ENCODE peak calls at places on chromosome 22, in nine cellular contexts. One of them, this sample, is unnamed.

GRCh38 chr22:48155446-48155845 is 1393.0 kb downstream of the TBC1D22A start:
- DNase-seq in GM06990: no peak
- DNase-seq in activated naive CD8-positive, alpha-beta T cell treated with anti-CD3 and anti-CD28 coated beads, Interleukin-2, amount 50 U/mL, for 24 hours: no peak
- DNase-seq in ureter: no peak
- DNase-seq in stimulated activated CD8-positive, alpha-beta memory T cell treated with anti-CD3 and anti-CD28 coated beads, Interleukin-15, amount 100 ng/mL, for 24 hours: no peak
- DNase-seq in activated T-cell treated with anti-CD3 and anti-CD28 coated beads for 48 hours: no peak
- DNase-seq in germinal center: no peak
- DNase-seq in smooth muscle cell of the brain vasculature: no peak
- DNase-seq in T-helper 2 cell: no peak
- DNase-seq in this sample: no peak

GRCh38 chr22:23828800-23829680 is 9.8 kb downstream of the DERL3 start:
- DNase-seq in activated T-cell treated with anti-CD3 and anti-CD28 coated beads for 48 hours: no peak
- DNase-seq in ureter: no peak
- DNase-seq in GM06990: no peak
- DNase-seq in germinal center: no peak
- DNase-seq in stimulated activated CD8-positive, alpha-beta memory T cell treated with anti-CD3 and anti-CD28 coated beads, Interleukin-15, amount 100 ng/mL, for 24 hours: no peak
- DNase-seq in T-helper 2 cell: no peak
- DNase-seq in activated naive CD8-positive, alpha-beta T cell treated with anti-CD3 and anti-CD28 coated beads, Interleukin-2, amount 50 U/mL, for 24 hours: no peak
- DNase-seq in smooth muscle cell of the brain vasculature: no peak
- DNase-seq in this sample: no peak

GRCh38 chr22:50612715-50613221 is 12.2 kb downstream of the MAPK8IP2 start:
- DNase-seq in activated T-cell treated with anti-CD3 and anti-CD28 coated beads for 48 hours: no peak
- DNase-seq in stimulated activated CD8-positive, alpha-beta memory T cell treated with anti-CD3 and anti-CD28 coated beads, Interleukin-15, amount 100 ng/mL, for 24 hours: no peak
- DNase-seq in T-helper 2 cell: no peak
- DNase-seq in ureter: no peak
- DNase-seq in smooth muscle cell of the brain vasculature: no peak
- DNase-seq in activated naive CD8-positive, alpha-beta T cell treated with anti-CD3 and anti-CD28 coated beads, Interleukin-2, amount 50 U/mL, for 24 hours: no peak
- DNase-seq in germinal center: peak
- DNase-seq in GM06990: no peak
- DNase-seq in this sample: no peak

GRCh38 chr22:44063462-44064371 is 39.6 kb downstream of the PARVB start:
- DNase-seq in T-helper 2 cell: no peak
- DNase-seq in germinal center: no peak
- DNase-seq in activated T-cell treated with anti-CD3 and anti-CD28 coated beads for 48 hours: no peak
- DNase-seq in activated naive CD8-positive, alpha-beta T cell treated with anti-CD3 and anti-CD28 coated beads, Interleukin-2, amount 50 U/mL, for 24 hours: no peak
- DNase-seq in stimulated activated CD8-positive, alpha-beta memory T cell treated with anti-CD3 and anti-CD28 coated beads, Interleukin-15, amount 100 ng/mL, for 24 hours: no peak
- DNase-seq in smooth muscle cell of the brain vasculature: no peak
- DNase-seq in ureter: no peak
- DNase-seq in GM06990: peak
- DNase-seq in this sample: no peak

GRCh38 chr22:19730662-19731360 is 7.5 kb downstream of the GP1BB start:
- DNase-seq in GM06990: peak
- DNase-seq in germinal center: peak
- DNase-seq in ureter: peak
- DNase-seq in stimulated activated CD8-positive, alpha-beta memory T cell treated with anti-CD3 and anti-CD28 coated beads, Interleukin-15, amount 100 ng/mL, for 24 hours: peak
- DNase-seq in smooth muscle cell of the brain vasculature: peak
- DNase-seq in activated T-cell treated with anti-CD3 and anti-CD28 coated beads for 48 hours: peak
- DNase-seq in T-helper 2 cell: peak
- DNase-seq in activated naive CD8-positive, alpha-beta T cell treated with anti-CD3 and anti-CD28 coated beads, Interleukin-2, amount 50 U/mL, for 24 hours: peak
- DNase-seq in this sample: peak

GRCh38 chr22:46351767-46352166 is 16.3 kb downstream of the TRMU start:
- DNase-seq in ureter: no peak
- DNase-seq in smooth muscle cell of the brain vasculature: no peak
- DNase-seq in stimulated activated CD8-positive, alpha-beta memory T cell treated with anti-CD3 and anti-CD28 coated beads, Interleukin-15, amount 100 ng/mL, for 24 hours: no peak
- DNase-seq in T-helper 2 cell: no peak
- DNase-seq in activated naive CD8-positive, alpha-beta T cell treated with anti-CD3 and anti-CD28 coated beads, Interleukin-2, amount 50 U/mL, for 24 hours: no peak
- DNase-seq in GM06990: no peak
- DNase-seq in activated T-cell treated with anti-CD3 and anti-CD28 coated beads for 48 hours: no peak
- DNase-seq in germinal center: no peak
- DNase-seq in this sample: no peak

GRCh38 chr22:49995413-49996191 is 17.0 kb downstream of the IL17REL start:
- DNase-seq in stimulated activated CD8-positive, alpha-beta memory T cell treated with anti-CD3 and anti-CD28 coated beads, Interleukin-15, amount 100 ng/mL, for 24 hours: no peak
- DNase-seq in T-helper 2 cell: no peak
- DNase-seq in ureter: no peak
- DNase-seq in smooth muscle cell of the brain vasculature: no peak
- DNase-seq in activated T-cell treated with anti-CD3 and anti-CD28 coated beads for 48 hours: no peak
- DNase-seq in activated naive CD8-positive, alpha-beta T cell treated with anti-CD3 and anti-CD28 coated beads, Interleukin-2, amount 50 U/mL, for 24 hours: no peak
- DNase-seq in germinal center: no peak
- DNase-seq in GM06990: no peak
- DNase-seq in this sample: no peak

GRCh38 chr22:49235463-49236300 is 592.0 kb downstream of the BRD1 start:
- DNase-seq in GM06990: no peak
- DNase-seq in germinal center: no peak
- DNase-seq in ureter: no peak
- DNase-seq in activated naive CD8-positive, alpha-beta T cell treated with anti-CD3 and anti-CD28 coated beads, Interleukin-2, amount 50 U/mL, for 24 hours: no peak
- DNase-seq in activated T-cell treated with anti-CD3 and anti-CD28 coated beads for 48 hours: no peak
- DNase-seq in stimulated activated CD8-positive, alpha-beta memory T cell treated with anti-CD3 and anti-CD28 coated beads, Interleukin-15, amount 100 ng/mL, for 24 hours: no peak
- DNase-seq in smooth muscle cell of the brain vasculature: no peak
- DNase-seq in T-helper 2 cell: no peak
- DNase-seq in this sample: no peak

GRCh38 chr22:24435323-24435645 is 7.9 kb downstream of the ADORA2A start:
- DNase-seq in smooth muscle cell of the brain vasculature: no peak
- DNase-seq in activated naive CD8-positive, alpha-beta T cell treated with anti-CD3 and anti-CD28 coated beads, Interleukin-2, amount 50 U/mL, for 24 hours: no peak
- DNase-seq in GM06990: no peak
- DNase-seq in stimulated activated CD8-positive, alpha-beta memory T cell treated with anti-CD3 and anti-CD28 coated beads, Interleukin-15, amount 100 ng/mL, for 24 hours: no peak
- DNase-seq in germinal center: no peak
- DNase-seq in ureter: no peak
- DNase-seq in T-helper 2 cell: no peak
- DNase-seq in activated T-cell treated with anti-CD3 and anti-CD28 coated beads for 48 hours: no peak
- DNase-seq in this sample: no peak

GRCh38 chr22:24772493-24773220 is 1.9 kb downstream of the PIWIL3 start:
- DNase-seq in smooth muscle cell of the brain vasculature: peak
- DNase-seq in GM06990: no peak
- DNase-seq in activated naive CD8-positive, alpha-beta T cell treated with anti-CD3 and anti-CD28 coated beads, Interleukin-2, amount 50 U/mL, for 24 hours: no peak
- DNase-seq in ureter: peak
- DNase-seq in T-helper 2 cell: no peak
- DNase-seq in germinal center: no peak
- DNase-seq in stimulated activated CD8-positive, alpha-beta memory T cell treated with anti-CD3 and anti-CD28 coated beads, Interleukin-15, amount 100 ng/mL, for 24 hours: no peak
- DNase-seq in activated T-cell treated with anti-CD3 and anti-CD28 coated beads for 48 hours: no peak
- DNase-seq in this sample: no peak

GRCh38 chr22:49461674-49462073 is 366.0 kb downstream of the BRD1 start:
- DNase-seq in GM06990: no peak
- DNase-seq in smooth muscle cell of the brain vasculature: no peak
- DNase-seq in activated naive CD8-positive, alpha-beta T cell treated with anti-CD3 and anti-CD28 coated beads, Interleukin-2, amount 50 U/mL, for 24 hours: no peak
- DNase-seq in activated T-cell treated with anti-CD3 and anti-CD28 coated beads for 48 hours: no peak
- DNase-seq in ureter: no peak
- DNase-seq in stimulated activated CD8-positive, alpha-beta memory T cell treated with anti-CD3 and anti-CD28 coated beads, Interleukin-15, amount 100 ng/mL, for 24 hours: no peak
- DNase-seq in germinal center: no peak
- DNase-seq in T-helper 2 cell: no peak
- DNase-seq in this sample: no peak

GRCh38 chr22:19407649-19408606 is 23.6 kb downstream of the HIRA start:
- DNase-seq in smooth muscle cell of the brain vasculature: no peak
- DNase-seq in activated T-cell treated with anti-CD3 and anti-CD28 coated beads for 48 hours: no peak
- DNase-seq in activated naive CD8-positive, alpha-beta T cell treated with anti-CD3 and anti-CD28 coated beads, Interleukin-2, amount 50 U/mL, for 24 hours: no peak
- DNase-seq in GM06990: no peak
- DNase-seq in T-helper 2 cell: no peak
- DNase-seq in stimulated activated CD8-positive, alpha-beta memory T cell treated with anti-CD3 and anti-CD28 coated beads, Interleukin-15, amount 100 ng/mL, for 24 hours: no peak
- DNase-seq in germinal center: no peak
- DNase-seq in ureter: no peak
- DNase-seq in this sample: no peak

GRCh38 chr22:37145415-37146385 is 4.0 kb downstream of the IL2RB start:
- DNase-seq in activated T-cell treated with anti-CD3 and anti-CD28 coated beads for 48 hours: no peak
- DNase-seq in T-helper 2 cell: no peak
- DNase-seq in smooth muscle cell of the brain vasculature: no peak
- DNase-seq in stimulated activated CD8-positive, alpha-beta memory T cell treated with anti-CD3 and anti-CD28 coated beads, Interleukin-15, amount 100 ng/mL, for 24 hours: no peak
- DNase-seq in activated naive CD8-positive, alpha-beta T cell treated with anti-CD3 and anti-CD28 coated beads, Interleukin-2, amount 50 U/mL, for 24 hours: no peak
- DNase-seq in ureter: peak
- DNase-seq in GM06990: no peak
- DNase-seq in germinal center: no peak
- DNase-seq in this sample: no peak

GRCh38 chr22:35637254-35637653 is 11.0 kb upstream of the APOL6 start:
- DNase-seq in smooth muscle cell of the brain vasculature: no peak
- DNase-seq in ureter: no peak
- DNase-seq in stimulated activated CD8-positive, alpha-beta memory T cell treated with anti-CD3 and anti-CD28 coated beads, Interleukin-15, amount 100 ng/mL, for 24 hours: no peak
- DNase-seq in GM06990: no peak
- DNase-seq in T-helper 2 cell: no peak
- DNase-seq in activated naive CD8-positive, alpha-beta T cell treated with anti-CD3 and anti-CD28 coated beads, Interleukin-2, amount 50 U/mL, for 24 hours: no peak
- DNase-seq in activated T-cell treated with anti-CD3 and anti-CD28 coated beads for 48 hours: no peak
- DNase-seq in germinal center: no peak
- DNase-seq in this sample: no peak

GRCh38 chr22:37896181-37896592 is 9.9 kb upstream of the MICALL1 start:
- DNase-seq in activated T-cell treated with anti-CD3 and anti-CD28 coated beads for 48 hours: no peak
- DNase-seq in germinal center: peak
- DNase-seq in ureter: peak
- DNase-seq in GM06990: peak
- DNase-seq in activated naive CD8-positive, alpha-beta T cell treated with anti-CD3 and anti-CD28 coated beads, Interleukin-2, amount 50 U/mL, for 24 hours: peak
- DNase-seq in T-helper 2 cell: no peak
- DNase-seq in stimulated activated CD8-positive, alpha-beta memory T cell treated with anti-CD3 and anti-CD28 coated beads, Interleukin-15, amount 100 ng/mL, for 24 hours: no peak
- DNase-seq in smooth muscle cell of the brain vasculature: no peak
- DNase-seq in this sample: no peak

GRCh38 chr22:39973656-39974055 is 13.5 kb downstream of the TMA7B start:
- DNase-seq in stimulated activated CD8-positive, alpha-beta memory T cell treated with anti-CD3 and anti-CD28 coated beads, Interleukin-15, amount 100 ng/mL, for 24 hours: no peak
- DNase-seq in activated T-cell treated with anti-CD3 and anti-CD28 coated beads for 48 hours: no peak
- DNase-seq in germinal center: no peak
- DNase-seq in T-helper 2 cell: no peak
- DNase-seq in activated naive CD8-positive, alpha-beta T cell treated with anti-CD3 and anti-CD28 coated beads, Interleukin-2, amount 50 U/mL, for 24 hours: no peak
- DNase-seq in GM06990: no peak
- DNase-seq in ureter: no peak
- DNase-seq in smooth muscle cell of the brain vasculature: no peak
- DNase-seq in this sample: no peak

GRCh38 chr22:27252282-27253049 is 549.1 kb downstream of the MN1 start:
- DNase-seq in activated naive CD8-positive, alpha-beta T cell treated with anti-CD3 and anti-CD28 coated beads, Interleukin-2, amount 50 U/mL, for 24 hours: no peak
- DNase-seq in activated T-cell treated with anti-CD3 and anti-CD28 coated beads for 48 hours: peak
- DNase-seq in smooth muscle cell of the brain vasculature: no peak
- DNase-seq in GM06990: no peak
- DNase-seq in germinal center: no peak
- DNase-seq in T-helper 2 cell: no peak
- DNase-seq in ureter: no peak
- DNase-seq in stimulated activated CD8-positive, alpha-beta memory T cell treated with anti-CD3 and anti-CD28 coated beads, Interleukin-15, amount 100 ng/mL, for 24 hours: no peak
- DNase-seq in this sample: no peak

GRCh38 chr22:24051028-24051427 is 39.9 kb downstream of the CABIN1 start:
- DNase-seq in GM06990: no peak
- DNase-seq in activated naive CD8-positive, alpha-beta T cell treated with anti-CD3 and anti-CD28 coated beads, Interleukin-2, amount 50 U/mL, for 24 hours: no peak
- DNase-seq in germinal center: no peak
- DNase-seq in activated T-cell treated with anti-CD3 and anti-CD28 coated beads for 48 hours: no peak
- DNase-seq in T-helper 2 cell: no peak
- DNase-seq in ureter: no peak
- DNase-seq in smooth muscle cell of the brain vasculature: no peak
- DNase-seq in stimulated activated CD8-positive, alpha-beta memory T cell treated with anti-CD3 and anti-CD28 coated beads, Interleukin-15, amount 100 ng/mL, for 24 hours: no peak
- DNase-seq in this sample: no peak

GRCh38 chr22:31044262-31044861 is 36.8 kb upstream of the SMTN start:
- DNase-seq in stimulated activated CD8-positive, alpha-beta memory T cell treated with anti-CD3 and anti-CD28 coated beads, Interleukin-15, amount 100 ng/mL, for 24 hours: no peak
- DNase-seq in T-helper 2 cell: no peak
- DNase-seq in activated T-cell treated with anti-CD3 and anti-CD28 coated beads for 48 hours: no peak
- DNase-seq in germinal center: no peak
- DNase-seq in smooth muscle cell of the brain vasculature: no peak
- DNase-seq in ureter: peak
- DNase-seq in activated naive CD8-positive, alpha-beta T cell treated with anti-CD3 and anti-CD28 coated beads, Interleukin-2, amount 50 U/mL, for 24 hours: no peak
- DNase-seq in GM06990: no peak
- DNase-seq in this sample: no peak

GRCh38 chr22:26109686-26110315 is 59.5 kb upstream of the SEZ6L start:
- DNase-seq in stimulated activated CD8-positive, alpha-beta memory T cell treated with anti-CD3 and anti-CD28 coated beads, Interleukin-15, amount 100 ng/mL, for 24 hours: no peak
- DNase-seq in germinal center: no peak
- DNase-seq in activated naive CD8-positive, alpha-beta T cell treated with anti-CD3 and anti-CD28 coated beads, Interleukin-2, amount 50 U/mL, for 24 hours: no peak
- DNase-seq in ureter: no peak
- DNase-seq in GM06990: no peak
- DNase-seq in activated T-cell treated with anti-CD3 and anti-CD28 coated beads for 48 hours: no peak
- DNase-seq in smooth muscle cell of the brain vasculature: no peak
- DNase-seq in T-helper 2 cell: no peak
- DNase-seq in this sample: no peak

GRCh38 chr22:23501708-23502107 is 78.4 kb downstream of the IGLL1 start:
- DNase-seq in stimulated activated CD8-positive, alpha-beta memory T cell treated with anti-CD3 and anti-CD28 coated beads, Interleukin-15, amount 100 ng/mL, for 24 hours: no peak
- DNase-seq in smooth muscle cell of the brain vasculature: no peak
- DNase-seq in T-helper 2 cell: no peak
- DNase-seq in activated T-cell treated with anti-CD3 and anti-CD28 coated beads for 48 hours: no peak
- DNase-seq in ureter: no peak
- DNase-seq in GM06990: no peak
- DNase-seq in activated naive CD8-positive, alpha-beta T cell treated with anti-CD3 and anti-CD28 coated beads, Interleukin-2, amount 50 U/mL, for 24 hours: no peak
- DNase-seq in germinal center: no peak
- DNase-seq in this sample: no peak

GRCh38 chr22:45473626-45474237 is 29.0 kb upstream of the FBLN1 start:
- DNase-seq in stimulated activated CD8-positive, alpha-beta memory T cell treated with anti-CD3 and anti-CD28 coated beads, Interleukin-15, amount 100 ng/mL, for 24 hours: no peak
- DNase-seq in ureter: no peak
- DNase-seq in T-helper 2 cell: no peak
- DNase-seq in activated naive CD8-positive, alpha-beta T cell treated with anti-CD3 and anti-CD28 coated beads, Interleukin-2, amount 50 U/mL, for 24 hours: no peak
- DNase-seq in germinal center: no peak
- DNase-seq in GM06990: no peak
- DNase-seq in smooth muscle cell of the brain vasculature: no peak
- DNase-seq in activated T-cell treated with anti-CD3 and anti-CD28 coated beads for 48 hours: no peak
- DNase-seq in this sample: no peak

GRCh38 chr22:22195265-22196017 is 49.1 kb upstream of the VPREB1 start:
- DNase-seq in germinal center: peak
- DNase-seq in T-helper 2 cell: peak
- DNase-seq in ureter: peak
- DNase-seq in GM06990: peak
- DNase-seq in activated naive CD8-positive, alpha-beta T cell treated with anti-CD3 and anti-CD28 coated beads, Interleukin-2, amount 50 U/mL, for 24 hours: peak
- DNase-seq in stimulated activated CD8-positive, alpha-beta memory T cell treated with anti-CD3 and anti-CD28 coated beads, Interleukin-15, amount 100 ng/mL, for 24 hours: peak
- DNase-seq in smooth muscle cell of the brain vasculature: no peak
- DNase-seq in activated T-cell treated with anti-CD3 and anti-CD28 coated beads for 48 hours: peak
- DNase-seq in this sample: no peak

GRCh38 chr22:19597399-19597735 is 73.2 kb upstream of the CLDN5 start:
- DNase-seq in activated naive CD8-positive, alpha-beta T cell treated with anti-CD3 and anti-CD28 coated beads, Interleukin-2, amount 50 U/mL, for 24 hours: no peak
- DNase-seq in GM06990: no peak
- DNase-seq in smooth muscle cell of the brain vasculature: no peak
- DNase-seq in stimulated activated CD8-positive, alpha-beta memory T cell treated with anti-CD3 and anti-CD28 coated beads, Interleukin-15, amount 100 ng/mL, for 24 hours: no peak
- DNase-seq in ureter: no peak
- DNase-seq in T-helper 2 cell: no peak
- DNase-seq in germinal center: peak
- DNase-seq in activated T-cell treated with anti-CD3 and anti-CD28 coated beads for 48 hours: no peak
- DNase-seq in this sample: no peak

GRCh38 chr22:29753808-29754657 is 12.8 kb downstream of the ZMAT5 start:
- DNase-seq in stimulated activated CD8-positive, alpha-beta memory T cell treated with anti-CD3 and anti-CD28 coated beads, Interleukin-15, amount 100 ng/mL, for 24 hours: no peak
- DNase-seq in smooth muscle cell of the brain vasculature: no peak
- DNase-seq in germinal center: no peak
- DNase-seq in activated naive CD8-positive, alpha-beta T cell treated with anti-CD3 and anti-CD28 coated beads, Interleukin-2, amount 50 U/mL, for 24 hours: no peak
- DNase-seq in GM06990: no peak
- DNase-seq in ureter: no peak
- DNase-seq in activated T-cell treated with anti-CD3 and anti-CD28 coated beads for 48 hours: no peak
- DNase-seq in T-helper 2 cell: no peak
- DNase-seq in this sample: no peak

GRCh38 chr22:46801826-46802607 is 39.6 kb downstream of the TBC1D22A start:
- DNase-seq in activated T-cell treated with anti-CD3 and anti-CD28 coated beads for 48 hours: no peak
- DNase-seq in ureter: no peak
- DNase-seq in germinal center: no peak
- DNase-seq in stimulated activated CD8-positive, alpha-beta memory T cell treated with anti-CD3 and anti-CD28 coated beads, Interleukin-15, amount 100 ng/mL, for 24 hours: no peak
- DNase-seq in T-helper 2 cell: no peak
- DNase-seq in GM06990: no peak
- DNase-seq in activated naive CD8-positive, alpha-beta T cell treated with anti-CD3 and anti-CD28 coated beads, Interleukin-2, amount 50 U/mL, for 24 hours: no peak
- DNase-seq in smooth muscle cell of the brain vasculature: no peak
- DNase-seq in this sample: no peak

GRCh38 chr22:21579474-21579851 is 11.9 kb downstream of the UBE2L3 start:
- DNase-seq in stimulated activated CD8-positive, alpha-beta memory T cell treated with anti-CD3 and anti-CD28 coated beads, Interleukin-15, amount 100 ng/mL, for 24 hours: no peak
- DNase-seq in ureter: no peak
- DNase-seq in activated T-cell treated with anti-CD3 and anti-CD28 coated beads for 48 hours: no peak
- DNase-seq in T-helper 2 cell: no peak
- DNase-seq in smooth muscle cell of the brain vasculature: no peak
- DNase-seq in germinal center: no peak
- DNase-seq in activated naive CD8-positive, alpha-beta T cell treated with anti-CD3 and anti-CD28 coated beads, Interleukin-2, amount 50 U/mL, for 24 hours: no peak
- DNase-seq in GM06990: no peak
- DNase-seq in this sample: no peak

GRCh38 chr22:25199726-25200520 is at the start of gene CRYBB3:
- DNase-seq in activated T-cell treated with anti-CD3 and anti-CD28 coated beads for 48 hours: no peak
- DNase-seq in ureter: no peak
- DNase-seq in germinal center: no peak
- DNase-seq in T-helper 2 cell: no peak
- DNase-seq in stimulated activated CD8-positive, alpha-beta memory T cell treated with anti-CD3 and anti-CD28 coated beads, Interleukin-15, amount 100 ng/mL, for 24 hours: no peak
- DNase-seq in smooth muscle cell of the brain vasculature: no peak
- DNase-seq in GM06990: no peak
- DNase-seq in activated naive CD8-positive, alpha-beta T cell treated with anti-CD3 and anti-CD28 coated beads, Interleukin-2, amount 50 U/mL, for 24 hours: no peak
- DNase-seq in this sample: no peak

GRCh38 chr22:30234786-30235470 is 11.6 kb downstream of the LIF start:
- DNase-seq in activated T-cell treated with anti-CD3 and anti-CD28 coated beads for 48 hours: no peak
- DNase-seq in GM06990: no peak
- DNase-seq in germinal center: no peak
- DNase-seq in T-helper 2 cell: no peak
- DNase-seq in stimulated activated CD8-positive, alpha-beta memory T cell treated with anti-CD3 and anti-CD28 coated beads, Interleukin-15, amount 100 ng/mL, for 24 hours: no peak
- DNase-seq in ureter: no peak
- DNase-seq in smooth muscle cell of the brain vasculature: no peak
- DNase-seq in activated naive CD8-positive, alpha-beta T cell treated with anti-CD3 and anti-CD28 coated beads, Interleukin-2, amount 50 U/mL, for 24 hours: no peak
- DNase-seq in this sample: no peak

GRCh38 chr22:33909075-33909458 is 11.2 kb downstream of the LARGE1 start:
- DNase-seq in stimulated activated CD8-positive, alpha-beta memory T cell treated with anti-CD3 and anti-CD28 coated beads, Interleukin-15, amount 100 ng/mL, for 24 hours: no peak
- DNase-seq in T-helper 2 cell: no peak
- DNase-seq in GM06990: no peak
- DNase-seq in activated naive CD8-positive, alpha-beta T cell treated with anti-CD3 and anti-CD28 coated beads, Interleukin-2, amount 50 U/mL, for 24 hours: no peak
- DNase-seq in smooth muscle cell of the brain vasculature: no peak
- DNase-seq in ureter: no peak
- DNase-seq in germinal center: no peak
- DNase-seq in activated T-cell treated with anti-CD3 and anti-CD28 coated beads for 48 hours: no peak
- DNase-seq in this sample: no peak

GRCh38 chr22:31377609-31378008 is 21.8 kb upstream of the DRG1 start:
- DNase-seq in GM06990: no peak
- DNase-seq in T-helper 2 cell: no peak
- DNase-seq in activated naive CD8-positive, alpha-beta T cell treated with anti-CD3 and anti-CD28 coated beads, Interleukin-2, amount 50 U/mL, for 24 hours: no peak
- DNase-seq in smooth muscle cell of the brain vasculature: no peak
- DNase-seq in stimulated activated CD8-positive, alpha-beta memory T cell treated with anti-CD3 and anti-CD28 coated beads, Interleukin-15, amount 100 ng/mL, for 24 hours: no peak
- DNase-seq in germinal center: no peak
- DNase-seq in activated T-cell treated with anti-CD3 and anti-CD28 coated beads for 48 hours: no peak
- DNase-seq in ureter: no peak
- DNase-seq in this sample: no peak

This sample was measured in brain pericyte.